ENCODE peak calls at places on chromosomes 16 and 17, in ten cellular contexts. A is pancreas; X is activated naive CD8-positive, alpha-beta T cell treated with anti-CD3 and anti-CD28 coated beads, Interleukin-2, amount 50 U/mL, for 16 hours; R is choroid plexus epithelial cell; N is NCI-H1092; C is pulmonary artery endothelial cell; V is NCI-H1436; Z is astrocyte of the spinal cord; W is HS-27A; G is M059J. T is an unnamed sample.

GRCh38 chr17:64938925-64939474 is 19.7 kb upstream of the LRRC37A3 start:
- DNase-seq in A (no peak), X (no peak), R (peak; percentile 53), N (no peak), C (no peak), V (no peak), Z (no peak), W (no peak), G (no peak), T (no peak)

GRCh38 chr17:29838961-29839360 is 91.1 kb downstream of the SSH2 start:
- DNase-seq in A (peak; percentile 38), X (no peak), R (peak; percentile 34), N (no peak), C (no peak), V (no peak), Z (peak; percentile 22), W (no peak), G (peak; percentile 67), T (no peak)

GRCh38 chr17:55274371-55275255 is 9.9 kb downstream of the HLF start:
- DNase-seq in A (no peak), X (no peak), R (no peak), N (no peak), C (no peak), V (no peak), Z (no peak), W (no peak), G (no peak), T (no peak)

GRCh38 chr16:2715519-2715918 is 4.5 kb downstream of the PRSS27 start:
- DNase-seq in A (peak; percentile 81), X (peak; percentile 62), R (peak; percentile 50), N (no peak), C (no peak), V (no peak), Z (peak; percentile 38), W (no peak), G (no peak), T (no peak)

GRCh38 chr17:81652901-81653771 is 3.2 kb downstream of the PDE6G start:
- DNase-seq in A (no peak), X (no peak), R (no peak), N (no peak), C (no peak), V (no peak), Z (no peak), W (no peak), G (no peak), T (no peak)

GRCh38 chr17:10357768-10358167 is 15.0 kb downstream of the MYH13 start:
- DNase-seq in A (no peak), X (no peak), R (no peak), N (no peak), C (no peak), V (no peak), Z (no peak), W (no peak), G (no peak), T (no peak)

GRCh38 chr17:27247071-27247957 is 46.6 kb upstream of the WSB1 start:
- DNase-seq in A (no peak), X (no peak), R (peak; percentile 99), N (peak; percentile 52), C (peak; percentile 89), V (no peak), Z (peak; percentile 71), W (no peak), G (peak; percentile 84), T (peak; percentile 87)

GRCh38 chr17:16106161-16106891 is 106.7 kb downstream of the TTC19 start:
- DNase-seq in A (no peak), X (no peak), R (peak; percentile 66), N (no peak), C (peak; percentile 71), V (no peak), Z (peak; percentile 50), W (no peak), G (peak; percentile 42), T (no peak)

GRCh38 chr16:19468300-19468699 is 50.6 kb downstream of the TMC5 start:
- DNase-seq in A (no peak), X (no peak), R (no peak), N (no peak), C (no peak), V (no peak), Z (no peak), W (no peak), G (no peak), T (no peak)

T was measured in NCI-H774.